ENCODE peak calls at places on chromosomes 4 and X, in five cellular contexts. S, C, G, L and U are unnamed samples.

GRCh38 chr4:87973283-87974169 is 2.0 kb upstream of the SPP1 start:
- DNase-seq in S (peak; percentile 40), C (peak; percentile 35), G (no peak), L (peak; percentile 89), U (peak; percentile 82)

GRCh38 chrX:123487674-123488073 is 245.2 kb downstream of the THOC2 start:
- DNase-seq in S (no peak), C (no peak), G (no peak), L (peak; percentile 36), U (no peak)

GRCh38 chrX:47311857-47312774 is 58.3 kb upstream of the ZNF157 start:
- DNase-seq in S (no peak), C (no peak), G (peak; percentile 71), L (peak; percentile 68), U (peak; percentile 1)

GRCh38 chr4:151417164-151417571 is 8.2 kb downstream of the FHIP1A start:
- DNase-seq in S (peak; percentile 84), C (no peak), G (no peak), L (no peak), U (no peak)

GRCh38 chrX:24902808-24903207 is 113.0 kb downstream of the ARX start:
- DNase-seq in S (no peak), C (no peak), G (no peak), L (peak; percentile 72), U (no peak)

GRCh38 chrX:136608295-136608933 is 39.5 kb upstream of the CD40LG start:
- DNase-seq in S (no peak), C (peak; percentile 27), G (peak; percentile 61), L (no peak), U (no peak)

GRCh38 chr4:70714061-70714468 is 7.7 kb upstream of the RUFY3 start:
- DNase-seq in S (no peak), C (no peak), G (no peak), L (peak; percentile 25), U (no peak)

GRCh38 chr4:94536649-94537464 is 85.1 kb downstream of the PDLIM5 start:
- DNase-seq in S (no peak), C (no peak), G (no peak), L (peak; percentile 62), U (no peak)

GRCh38 chr4:72446353-72447055 is 122.5 kb downstream of the ADAMTS3 start:
- DNase-seq in S (no peak), C (no peak), G (no peak), L (no peak), U (no peak)

GRCh38 chr4:60562353-60562752 is 637.8 kb upstream of the ADGRL3 start:
- DNase-seq in S (no peak), C (no peak), G (no peak), L (no peak), U (no peak)

GRCh38 chrX:9569875-9570274 is 105.0 kb downstream of the TBL1X start:
- DNase-seq in S (no peak), C (no peak), G (no peak), L (no peak), U (peak; percentile 86)

GRCh38 chrX:34956915-34957314 is 14.3 kb downstream of the FAM47B start:
- DNase-seq in S (no peak), C (no peak), G (no peak), L (peak; percentile 7), U (no peak)

GRCh38 chr4:144557404-144557803 is 88.6 kb upstream of the HHIP start:
- DNase-seq in S (no peak), C (no peak), G (no peak), L (no peak), U (no peak)

GRCh38 chr4:101825953-101826352 is 35.4 kb downstream of the BANK1 start:
- DNase-seq in S (no peak), C (no peak), G (no peak), L (no peak), U (no peak)

GRCh38 chrX:19658030-19658429 is 142.7 kb upstream of the MAP3K15 start:
- DNase-seq in S (no peak), C (no peak), G (no peak), L (no peak), U (no peak)

GRCh38 chr4:48913346-48913745 is 6.8 kb upstream of the OCIAD2 start:
- DNase-seq in S (peak; percentile 92), C (no peak), G (no peak), L (peak; percentile 29), U (no peak)

GRCh38 chr4:100895572-100896197 is 377.9 kb upstream of the EMCN start:
- DNase-seq in S (no peak), C (no peak), G (no peak), L (no peak), U (no peak)

GRCh38 chr4:68316193-68316969 is 33.5 kb downstream of the YTHDC1 start:
- DNase-seq in S (no peak), C (no peak), G (no peak), L (no peak), U (no peak)

GRCh38 chrX:8721536-8721935 is 10.4 kb downstream of the ANOS1 start:
- DNase-seq in S (no peak), C (no peak), G (no peak), L (no peak), U (no peak)

GRCh38 chr4:96164814-96165351 is 325.0 kb downstream of the PDHA2 start:
- DNase-seq in S (no peak), C (no peak), G (no peak), L (peak; percentile 58), U (peak; percentile 51)

GRCh38 chrX:153649178-153649914 is 2.3 kb downstream of the DUSP9 start:
- DNase-seq in S (no peak), C (no peak), G (peak; percentile 77), L (peak; percentile 69), U (peak; percentile 34)

GRCh38 chrX:153651540-153652079 is 4.6 kb downstream of the DUSP9 start:
- DNase-seq in S (no peak), C (no peak), G (no peak), L (peak; percentile 56), U (peak; percentile 19)

GRCh38 chrX:153648358-153649177 is 1.6 kb downstream of the DUSP9 start:
- DNase-seq in S (no peak), C (no peak), G (no peak), L (no peak), U (no peak)

GRCh38 chrX:153649915-153650782 is 3.1 kb downstream of the DUSP9 start:
- DNase-seq in S (no peak), C (no peak), G (no peak), L (no peak), U (no peak)

GRCh38 chrX:153650959-153651358 is 4.0 kb downstream of the DUSP9 start:
- DNase-seq in S (no peak), C (no peak), G (no peak), L (no peak), U (no peak)
- H3K9me3 ChIP-seq in S (peaks cover 1% of the 10 kb centered on the region), C (peaks cover 12% of the 10 kb centered on the region), G (no peaks in the 10 kb centered on the region), L (peaks cover 2% of the 10 kb centered on the region), U (no peaks in the 10 kb centered on the region)

GRCh38 chr4:110268352-110268751 is 69.9 kb upstream of the ELOVL6 start:
- DNase-seq in S (no peak), C (no peak), G (no peak), L (no peak), U (no peak)

GRCh38 chr4:110266136-110266535 is 67.7 kb upstream of the ELOVL6 start:
- DNase-seq in S (no peak), C (no peak), G (no peak), L (no peak), U (no peak)

GRCh38 chr4:110268790-110269189 is 70.4 kb upstream of the ELOVL6 start:
- DNase-seq in S (no peak), C (no peak), G (no peak), L (no peak), U (no peak)

GRCh38 chr4:110271986-110272385 is 73.6 kb upstream of the ELOVL6 start:
- DNase-seq in S (no peak), C (no peak), G (no peak), L (no peak), U (no peak)

DNA sequence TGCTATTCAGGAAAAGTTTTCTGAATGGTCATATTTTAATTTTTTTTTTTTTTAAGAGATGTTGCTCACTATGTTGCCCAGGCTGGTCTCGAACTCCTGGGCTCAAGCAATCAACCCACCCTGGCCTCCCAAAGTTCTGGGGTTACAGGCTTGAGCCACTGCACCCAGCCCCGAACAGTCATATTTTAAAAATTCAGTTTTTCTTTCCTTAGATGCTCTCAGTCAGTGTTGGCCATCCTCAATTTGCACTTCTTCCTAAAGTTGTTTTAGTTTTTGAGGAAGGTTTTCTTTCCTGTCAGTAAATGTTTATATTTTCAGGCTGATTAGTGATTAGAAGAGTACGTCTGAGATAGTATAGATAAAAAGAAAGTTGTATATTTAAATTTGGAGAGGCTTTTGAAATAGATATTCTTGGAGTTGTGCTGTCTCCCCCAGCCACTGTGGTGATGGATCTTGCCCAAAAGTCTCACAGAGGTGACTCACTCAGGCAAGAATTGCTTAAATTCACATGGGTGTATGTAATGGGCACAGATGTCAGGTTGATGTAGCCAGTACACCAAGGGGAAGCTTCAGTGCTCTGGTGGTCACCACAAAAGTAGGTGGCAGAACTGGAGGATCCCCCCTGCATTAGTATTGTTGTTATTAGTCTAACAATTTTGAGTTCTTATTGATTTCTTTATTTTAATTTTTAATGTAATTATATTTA is 72.2 kb upstream of the ELOVL6 start:
- DNase-seq in S (no peak), C (no peak), G (no peak), L (no peak), U (peak; percentile 16)
- H3K9me3 ChIP-seq in S (no peaks in the 10 kb centered on the region), C (no peaks in the 10 kb centered on the region), G (no peaks in the 10 kb centered on the region), L (no peaks in the 10 kb centered on the region), U (no peaks in the 10 kb centered on the region)

GRCh38 chr4:386708-387105 is 49.1 kb downstream of the ZNF141 start:
- DNase-seq in S (no peak), C (no peak), G (no peak), L (no peak), U (no peak)

GRCh38 chr4:385934-386707 is 48.5 kb downstream of the ZNF141 start:
- DNase-seq in S (no peak), C (no peak), G (no peak), L (no peak), U (no peak)

GRCh38 chr4:384311-385010 is 46.8 kb downstream of the ZNF141 start:
- DNase-seq in S (no peak), C (no peak), G (no peak), L (no peak), U (no peak)
- H3K9me3 ChIP-seq in S (peaks cover 20% of the 10 kb centered on the region), C (peaks cover 71% of the 10 kb centered on the region), G (peaks cover 80% of the 10 kb centered on the region), L (peaks cover 27% of the 10 kb centered on the region), U (peaks cover 15% of the 10 kb centered on the region)

GRCh38 chrX:1327651-1328304 is 8.8 kb upstream of the IL3RA start:
- DNase-seq in S (no peak), C (no peak), G (no peak), L (no peak), U (no peak)

GRCh38 chrX:1323315-1323714 is 13.3 kb upstream of the IL3RA start:
- DNase-seq in S (no peak), C (peak; percentile 36), G (no peak), L (peak; percentile 81), U (peak; percentile 62)

GRCh38 chrX:1322393-1322792 is 14.2 kb upstream of the IL3RA start:
- DNase-seq in S (no peak), C (no peak), G (no peak), L (no peak), U (no peak)

GRCh38 chrX:1321689-1322088 is 14.9 kb upstream of the IL3RA start:
- DNase-seq in S (no peak), C (no peak), G (no peak), L (no peak), U (no peak)

DNA sequence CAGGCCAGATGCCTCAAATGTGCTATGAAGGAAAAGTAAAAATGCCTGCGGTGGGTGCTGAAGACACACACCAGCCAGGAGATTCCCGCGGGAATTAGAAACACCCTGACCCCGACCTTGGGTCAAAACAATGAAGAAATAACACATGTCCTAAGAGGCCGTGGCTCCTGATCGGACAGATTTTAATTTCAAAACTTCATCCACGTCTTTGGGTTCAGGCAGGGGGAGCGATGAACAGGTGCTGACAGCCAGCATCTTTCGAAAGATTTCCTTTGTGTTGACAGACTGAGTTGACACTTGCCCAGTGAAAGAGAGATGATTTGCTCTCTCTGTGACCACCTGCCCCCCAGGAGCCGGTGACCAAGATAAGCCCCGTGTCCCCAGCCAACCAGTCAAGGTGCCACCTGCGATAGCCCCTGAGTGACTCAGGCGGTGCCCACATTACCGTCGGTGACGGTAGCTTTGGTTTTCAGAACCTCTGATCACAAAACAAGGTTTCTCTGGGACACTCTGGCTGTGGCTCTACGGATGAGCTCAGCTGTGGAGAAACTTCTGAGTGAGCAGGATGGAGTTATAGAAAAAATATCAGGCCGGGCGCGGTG is 11.0 kb upstream of the IL3RA start:
- DNase-seq in S (no peak), C (no peak), G (no peak), L (peak; percentile 59), U (no peak)
- H3K9me3 ChIP-seq in S (peaks cover 2% of the 10 kb centered on the region), C (no peaks in the 10 kb centered on the region), G (no peaks in the 10 kb centered on the region), L (peaks cover 1% of the 10 kb centered on the region), U (no peaks in the 10 kb centered on the region)